ENCODE peak calls at places on chromosomes 7 and 10, in ten cellular contexts. I, U, X, B, G, H, T, R, W and Z are unnamed samples.

GRCh38 chr7:134750083-134751062 is 29.1 kb upstream of the CALD1 start:
- DNase-seq in I (peak; percentile 21), U (no peak), X (no peak), B (peak; percentile 41), G (no peak), H (peak; percentile 7), T (peak; percentile 30), R (peak; percentile 58), W (peak; percentile 77), Z (peak; percentile 47)

GRCh38 chr7:128404143-128404681 is 5.6 kb downstream of the IMPDH1 start:
- DNase-seq in I (no peak), U (no peak), X (no peak), B (no peak), G (no peak), H (no peak), T (no peak), R (peak; percentile 32), W (peak; percentile 32), Z (no peak)

GRCh38 chr7:17523813-17524741 is 225.6 kb downstream of the AHR start:
- DNase-seq in I (no peak), U (no peak), X (no peak), B (peak; percentile 21), G (no peak), H (peak; percentile 12), T (no peak), R (peak; percentile 96), W (no peak), Z (no peak)

GRCh38 chr7:128067983-128068382 is 36.7 kb upstream of the LRRC4 start:
- DNase-seq in I (no peak), U (no peak), X (no peak), B (no peak), G (no peak), H (no peak), T (no peak), R (no peak), W (no peak), Z (no peak)

GRCh38 chr10:86060386-86061280 is 306.0 kb downstream of the GRID1 start:
- DNase-seq in I (no peak), U (no peak), X (no peak), B (no peak), G (no peak), H (no peak), T (no peak), R (no peak), W (no peak), Z (no peak)

GRCh38 chr10:129075936-129076335 is 391.1 kb upstream of the MGMT start:
- DNase-seq in I (no peak), U (no peak), X (no peak), B (no peak), G (no peak), H (no peak), T (no peak), R (no peak), W (no peak), Z (no peak)

GRCh38 chr10:126391162-126391880 is 3.0 kb upstream of the ADAM12 start:
- DNase-seq in I (no peak), U (no peak), X (no peak), B (peak; percentile 23), G (no peak), H (no peak), T (no peak), R (no peak), W (no peak), Z (no peak)

GRCh38 chr7:67937717-67938191 is 941.1 kb downstream of the TYW1 start:
- DNase-seq in I (no peak), U (no peak), X (no peak), B (peak; percentile 65), G (no peak), H (peak; percentile 50), T (no peak), R (no peak), W (peak; percentile 37), Z (no peak)

GRCh38 chr10:27366769-27367168 is 126.2 kb upstream of the ACBD5 start:
- DNase-seq in I (no peak), U (no peak), X (no peak), B (no peak), G (no peak), H (no peak), T (no peak), R (no peak), W (no peak), Z (no peak)

GRCh38 chr7:141356096-141356495 is 195.1 kb upstream of the AGK start:
- DNase-seq in I (no peak), U (no peak), X (no peak), B (no peak), G (no peak), H (no peak), T (no peak), R (peak; percentile 63), W (no peak), Z (no peak)

GRCh38 chr10:121302541-121303180 is 295.6 kb downstream of the FGFR2 start:
- DNase-seq in I (no peak), U (no peak), X (no peak), B (no peak), G (no peak), H (no peak), T (no peak), R (no peak), W (no peak), Z (no peak)

GRCh38 chr10:106182542-106182941 is 982.0 kb downstream of the SORCS1 start:
- DNase-seq in I (no peak), U (no peak), X (no peak), B (no peak), G (no peak), H (no peak), T (no peak), R (peak; percentile 56), W (no peak), Z (no peak)

GRCh38 chr7:25558605-25559004 is 330.3 kb upstream of the NPVF start:
- DNase-seq in I (no peak), U (no peak), X (no peak), B (no peak), G (no peak), H (no peak), T (no peak), R (no peak), W (no peak), Z (no peak)

GRCh38 chr7:6618621-6619020 is 3.2 kb downstream of the ZNF853 start:
- DNase-seq in I (no peak), U (no peak), X (no peak), B (no peak), G (no peak), H (no peak), T (no peak), R (no peak), W (no peak), Z (no peak)

GRCh38 chr7:3154881-3155494 is 111.3 kb upstream of the CARD11 start:
- DNase-seq in I (peak; percentile 32), U (no peak), X (no peak), B (peak; percentile 53), G (peak; percentile 33), H (peak; percentile 51), T (no peak), R (peak; percentile 57), W (peak; percentile 43), Z (peak; percentile 44)

GRCh38 chr7:28055161-28055544 is 125.4 kb downstream of the JAZF1 start:
- DNase-seq in I (no peak), U (no peak), X (no peak), B (peak; percentile 51), G (no peak), H (no peak), T (no peak), R (no peak), W (no peak), Z (no peak)

GRCh38 chr10:794382-794956 is 105.0 kb upstream of the DIP2C start:
- DNase-seq in I (no peak), U (no peak), X (no peak), B (peak; percentile 57), G (no peak), H (no peak), T (peak; percentile 4), R (no peak), W (peak; percentile 35), Z (no peak)

GRCh38 chr10:73759512-73760115 is 15.4 kb downstream of the SEC24C start:
- DNase-seq in I (peak; percentile 60), U (no peak), X (peak; percentile 76), B (no peak), G (no peak), H (peak; percentile 93), T (no peak), R (no peak), W (peak; percentile 34), Z (peak; percentile 72)

GRCh38 chr10:129917936-129918335 is 46.1 kb downstream of the EBF3 start:
- DNase-seq in I (no peak), U (no peak), X (no peak), B (no peak), G (no peak), H (no peak), T (no peak), R (no peak), W (no peak), Z (no peak)

GRCh38 chr7:139294951-139295555 is 46.1 kb upstream of the FMC1 start:
- DNase-seq in I (no peak), U (no peak), X (no peak), B (no peak), G (no peak), H (no peak), T (no peak), R (no peak), W (no peak), Z (no peak)

GRCh38 chr10:72419241-72419640 is 64.5 kb upstream of the DNAJB12 start:
- DNase-seq in I (no peak), U (no peak), X (no peak), B (no peak), G (no peak), H (no peak), T (no peak), R (no peak), W (no peak), Z (no peak)

GRCh38 chr10:132532784-132533560 is 4.6 kb upstream of the INPP5A start:
- DNase-seq in I (no peak), U (no peak), X (no peak), B (peak; percentile 42), G (no peak), H (peak; percentile 94), T (peak; percentile 12), R (peak; percentile 85), W (peak; percentile 26), Z (no peak)

GRCh38 chr10:110643670-110644597 is at the start of gene RBM20:
- DNase-seq in I (no peak), U (no peak), X (peak; percentile 71), B (peak; percentile 63), G (no peak), H (peak; percentile 66), T (no peak), R (no peak), W (peak; percentile 64), Z (no peak)

GRCh38 chr10:78357027-78357672 is 323.5 kb downstream of the RPS24 start:
- DNase-seq in I (no peak), U (no peak), X (no peak), B (no peak), G (no peak), H (no peak), T (peak; percentile 41), R (no peak), W (peak; percentile 81), Z (no peak)